ENCODE peak calls at places on chromosomes 6 and 20, in four cellular contexts. One of them, this sample, is unnamed.

GRCh38 chr20:59525500-59526241 is 78.7 kb upstream of the PHACTR3 start:
- DNase-seq in pulmonary artery endothelial cell: no peak
- DNase-seq in DMS53: peak; percentile 59
- DNase-seq in memory B cell: no peak
- DNase-seq in this sample: no peak

GRCh38 chr6:154653385-154653784 is 79.8 kb upstream of the SCAF8 start:
- DNase-seq in pulmonary artery endothelial cell: no peak
- DNase-seq in DMS53: no peak
- DNase-seq in memory B cell: no peak
- DNase-seq in this sample: no peak

GRCh38 chr6:85323435-85324040 is 126.3 kb upstream of the NT5E start:
- DNase-seq in pulmonary artery endothelial cell: peak; percentile 39
- DNase-seq in DMS53: peak; percentile 86
- DNase-seq in memory B cell: peak; percentile 52
- DNase-seq in this sample: peak; percentile 68

GRCh38 chr6:104689551-104690205 is 170.0 kb downstream of the HACE1 start:
- DNase-seq in pulmonary artery endothelial cell: no peak
- DNase-seq in DMS53: no peak
- DNase-seq in memory B cell: no peak
- DNase-seq in this sample: no peak

GRCh38 chr20:57610261-57610952 is 9.8 kb downstream of the ZBP1 start:
- DNase-seq in pulmonary artery endothelial cell: no peak
- DNase-seq in DMS53: no peak
- DNase-seq in memory B cell: no peak
- DNase-seq in this sample: no peak

GRCh38 chr20:62238569-62239277 is 402 bp downstream of the OSBPL2 start:
- DNase-seq in pulmonary artery endothelial cell: no peak
- DNase-seq in DMS53: peak; percentile 73
- DNase-seq in memory B cell: no peak
- DNase-seq in this sample: no peak

GRCh38 chr20:20643925-20644324 is 68.5 kb downstream of the RALGAPA2 start:
- DNase-seq in pulmonary artery endothelial cell: no peak
- DNase-seq in DMS53: no peak
- DNase-seq in memory B cell: no peak
- DNase-seq in this sample: no peak

GRCh38 chr20:60857708-60858107 is 394.4 kb upstream of the CDH4 start:
- DNase-seq in pulmonary artery endothelial cell: peak; percentile 11
- DNase-seq in DMS53: no peak
- DNase-seq in memory B cell: no peak
- DNase-seq in this sample: no peak

GRCh38 chr20:454951-455350 is 7.4 kb downstream of the TBC1D20 start:
- DNase-seq in pulmonary artery endothelial cell: no peak
- DNase-seq in DMS53: no peak
- DNase-seq in memory B cell: no peak
- DNase-seq in this sample: no peak

GRCh38 chr20:44616604-44616964 is 34.2 kb downstream of the PKIG start:
- DNase-seq in pulmonary artery endothelial cell: no peak
- DNase-seq in DMS53: no peak
- DNase-seq in memory B cell: no peak
- DNase-seq in this sample: no peak

GRCh38 chr6:121055572-121056163 is 278.6 kb downstream of the TBC1D32 start:
- DNase-seq in pulmonary artery endothelial cell: peak; percentile 3
- DNase-seq in DMS53: peak; percentile 62
- DNase-seq in memory B cell: peak; percentile 32
- DNase-seq in this sample: peak; percentile 31

GRCh38 chr6:157518399-157519250 is 137.6 kb downstream of the ZDHHC14 start:
- DNase-seq in pulmonary artery endothelial cell: no peak
- DNase-seq in DMS53: no peak
- DNase-seq in memory B cell: no peak
- DNase-seq in this sample: no peak

GRCh38 chr20:53622247-53623114 is 28.8 kb upstream of the ZNF217 start:
- DNase-seq in pulmonary artery endothelial cell: no peak
- DNase-seq in DMS53: no peak
- DNase-seq in memory B cell: no peak
- DNase-seq in this sample: no peak

GRCh38 chr6:128554302-128554701 is 33.9 kb upstream of the PTPRK start:
- DNase-seq in pulmonary artery endothelial cell: no peak
- DNase-seq in DMS53: no peak
- DNase-seq in memory B cell: no peak
- DNase-seq in this sample: no peak

GRCh38 chr6:41013473-41014153 is 25.4 kb downstream of the UNC5CL start:
- DNase-seq in pulmonary artery endothelial cell: no peak
- DNase-seq in DMS53: no peak
- DNase-seq in memory B cell: no peak
- DNase-seq in this sample: no peak

GRCh38 chr6:107653183-107653580 is 163.3 kb downstream of the SOBP start:
- DNase-seq in pulmonary artery endothelial cell: no peak
- DNase-seq in DMS53: no peak
- DNase-seq in memory B cell: no peak
- DNase-seq in this sample: no peak

GRCh38 chr6:165119231-165120020 is 190.0 kb downstream of the C6orf118 start:
- DNase-seq in pulmonary artery endothelial cell: no peak
- DNase-seq in DMS53: no peak
- DNase-seq in memory B cell: no peak
- DNase-seq in this sample: no peak

GRCh38 chr20:63536241-63536977 is 767 bp downstream of the PTK6 start:
- DNase-seq in pulmonary artery endothelial cell: no peak
- DNase-seq in DMS53: peak; percentile 71
- DNase-seq in memory B cell: no peak
- DNase-seq in this sample: no peak